ENCODE peak calls at places on chromosomes 12 and 14, in nine cellular contexts. F, A, I, T, Z, W, E, Y and U are unnamed samples. For H3K4me1, the result is how much of the 10 kb centered on the place peaks cover.

GRCh38 chr14:100381386-100382105 is 58.4 kb downstream of the SLC25A47 start:
- DNase-seq in Y (no peak), Z (no peak), A (no peak), E (no peak), F (no peak), T (no peak), W (no peak), I (no peak), U (no peak)

GRCh38 chr12:27627123-27627835 is 69.0 kb upstream of the REP15 start:
- DNase-seq in I (no peak), E (no peak), Z (peak), T (no peak), A (no peak), W (peak), F (no peak), Y (no peak), U (peak)

GRCh38 chr12:12474471-12474928 is 88.2 kb downstream of the DUSP16 start:
- DNase-seq in W (no peak), A (no peak), T (no peak), F (no peak), Y (no peak), Z (no peak), E (no peak), I (no peak), U (no peak)

GRCh38 chr14:66284346-66284745 is 201.8 kb upstream of the CCDC196 start:
- DNase-seq in T (no peak), I (no peak), Z (no peak), Y (no peak), W (peak), E (no peak), F (no peak), A (no peak), U (peak)

GRCh38 chr12:25458047-25458552 is 95.0 kb downstream of the LMNTD1 start:
- DNase-seq in W (peak), E (no peak), I (no peak), Y (no peak), Z (peak), F (peak), T (peak), A (no peak), U (peak)

GRCh38 chr14:68748691-68749090 is 44.2 kb downstream of the ZFP36L1 start:
- DNase-seq in T (no peak), W (no peak), Y (no peak), I (no peak), Z (no peak), F (no peak), A (no peak), E (no peak), U (no peak)

GRCh38 chr12:75975692-75976091 is 55.9 kb downstream of the PHLDA1 start:
- DNase-seq in F (no peak), I (no peak), E (no peak), A (no peak), Z (no peak), T (no peak), Y (no peak), W (no peak), U (no peak)

GRCh38 chr12:92439397-92439779 is 263.4 kb upstream of the PLEKHG7 start:
- DNase-seq in W (peak), I (no peak), E (no peak), F (no peak), T (peak), Z (peak), A (no peak), Y (no peak), U (peak)

GRCh38 chr12:879641-880040 is 69.9 kb downstream of the RAD52 start:
- DNase-seq in E (no peak), I (no peak), W (peak), Y (no peak), Z (no peak), A (no peak), F (no peak), T (no peak), U (peak)

GRCh38 chr12:57844725-57845477 is 1.6 kb downstream of the CTDSP2 start:
- DNase-seq in E (peak), Y (peak), A (peak), W (peak), F (peak), Z (peak), I (no peak), T (peak), U (peak)

GRCh38 chr12:69739287-69740191 is 879 bp downstream of the RAB3IP start:
- DNase-seq in I (no peak), T (peak), Y (peak), E (peak), W (peak), F (peak), Z (peak), A (peak), U (peak)

GRCh38 chr14:101827286-101827685 is 65.8 kb downstream of the PPP2R5C start:
- DNase-seq in W (no peak), Z (no peak), E (no peak), I (no peak), A (no peak), F (no peak), Y (no peak), T (no peak), U (no peak)

GRCh38 chr14:91947196-91948184 is at the start of gene FBLN5:
- DNase-seq in Y (no peak), A (peak), Z (peak), E (peak), F (peak), W (peak), I (no peak), T (peak), U (peak)

GRCh38 chr12:53287741-53288216 is 7.6 kb upstream of the PFDN5 start:
- DNase-seq in F (peak), I (no peak), T (peak), E (peak), A (peak), Y (peak), Z (peak), W (peak), U (peak)

GRCh38 chr14:76473381-76474263 is 97.7 kb downstream of the ESRRB start:
- DNase-seq in Z (peak), Y (no peak), E (peak), I (no peak), W (peak), T (no peak), A (no peak), F (no peak), U (no peak)

GRCh38 chr12:115176741-115177400 is 492.9 kb upstream of the TBX3 start:
- DNase-seq in I (no peak), F (peak), Y (no peak), E (no peak), A (no peak), T (no peak), Z (no peak), W (peak), U (no peak)

GRCh38 chr12:120783197-120783596 is 57.6 kb downstream of the ACADS start:
- DNase-seq in F (no peak), E (no peak), Z (no peak), A (no peak), Y (no peak), W (peak), I (no peak), T (no peak), U (peak)

GRCh38 chr14:72902802-72903530 is 9.1 kb upstream of the DPF3 start:
- DNase-seq in E (no peak), I (no peak), Z (no peak), Y (no peak), A (no peak), F (no peak), W (peak), T (no peak), U (no peak)

GRCh38 chr12:79191391-79191790 is 326.8 kb downstream of the SYT1 start:
- DNase-seq in W (no peak), A (no peak), I (no peak), Z (no peak), E (no peak), T (no peak), Y (no peak), F (no peak), U (no peak)

GRCh38 chr14:69005432-69006148 is 26.5 kb upstream of the ACTN1 start:
- DNase-seq in A (no peak), E (peak), T (peak), F (peak), Y (no peak), W (peak), Z (peak), I (no peak), U (peak)

DNA sequence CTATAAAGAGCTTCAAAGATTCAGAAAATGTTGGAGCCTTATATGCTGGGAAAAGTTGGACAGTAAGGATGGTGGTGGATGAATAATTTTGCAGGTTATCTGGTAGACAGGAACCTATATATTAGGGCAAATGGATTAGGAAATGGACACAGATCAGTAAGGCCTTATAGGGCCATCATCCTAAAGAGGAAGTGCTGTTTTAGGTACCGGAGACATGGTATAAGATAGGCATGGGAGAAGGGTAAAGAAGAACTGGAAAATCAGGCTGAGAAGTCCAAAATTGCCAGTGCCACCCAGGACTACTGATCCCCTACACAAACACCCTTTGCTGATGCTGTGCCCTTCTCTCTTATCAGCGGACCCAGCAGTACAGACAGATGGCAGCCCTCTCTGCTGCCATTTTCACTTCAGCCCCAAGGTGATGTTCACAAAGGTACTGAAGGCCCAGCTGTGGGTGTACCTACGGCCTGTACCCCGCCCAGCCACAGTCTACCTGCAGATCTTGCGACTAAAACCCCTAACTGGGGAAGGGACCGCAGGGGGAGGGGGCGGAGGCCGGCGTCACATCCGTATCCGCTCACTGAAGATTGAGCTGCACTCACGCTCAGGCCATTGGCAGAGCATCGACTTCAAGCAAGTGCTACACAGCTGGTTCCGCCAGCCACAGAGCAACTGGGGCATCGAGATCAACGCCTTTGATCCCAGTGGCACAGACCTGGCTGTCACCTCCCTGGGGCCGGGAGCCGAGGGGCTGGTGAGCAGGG is 5.5 kb downstream of the GDF11 start:
- DNase-seq in W (no peak), A (no peak), F (no peak), I (no peak), T (no peak), Y (no peak), Z (no peak), E (no peak), U (no peak)
- TF ChIP-seq CTCF in W (no peak), A (no peak), F (no peak), I (no peak), T (no peak), Y (no peak), Z (no peak), E (no peak), U (no peak)

GRCh38 chr14:55580401-55581010 is 499 bp downstream of the KTN1 start:
- DNase-seq in W (peak), Y (peak), F (peak), Z (peak), T (no peak), I (no peak), E (peak), A (peak), U (no peak)
- H3K4me1 ChIP-seq in W (under half), Y (under half), F (under half), Z (under half), T (under half), I (under half), E (under half), A (under half), U (under half)

DNA sequence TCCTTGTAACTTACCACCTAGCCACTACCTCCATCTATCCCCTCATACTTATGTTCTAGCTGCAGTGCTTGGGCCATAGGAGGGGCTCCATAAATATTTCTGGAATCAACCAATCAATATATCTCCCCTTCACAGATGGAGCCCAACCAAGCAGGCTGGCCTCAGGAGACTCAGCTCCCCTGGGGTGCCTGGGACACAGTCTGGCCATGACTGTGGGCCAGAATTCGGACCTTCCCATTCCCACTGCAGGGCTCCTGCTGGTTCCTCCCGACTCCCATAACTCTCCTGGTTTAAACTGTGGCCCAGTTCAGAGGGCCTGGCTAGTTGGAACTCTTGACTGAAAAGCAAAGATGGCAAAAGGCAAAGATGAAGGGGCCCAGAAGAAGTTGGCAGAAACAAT is 13.0 kb downstream of the TTC7B start:
- DNase-seq in F (no peak), E (no peak), T (no peak), Z (no peak), A (no peak), W (no peak), Y (no peak), I (no peak), U (no peak)
- H3K27ac ChIP-seq in F (peak), E (peak), T (no peak), Z (no peak), A (peak), W (no peak), Y (no peak), I (no peak), U (no peak)

GRCh38 chr14:51783765-51784164 is 76.6 kb upstream of the GNG2 start:
- DNase-seq in I (no peak), E (no peak), W (peak), T (no peak), Z (no peak), Y (no peak), A (no peak), F (no peak), U (peak)

GRCh38 chr14:51781352-51781751 is 79.1 kb upstream of the GNG2 start:
- DNase-seq in I (no peak), W (no peak), Z (no peak), T (no peak), Y (no peak), A (no peak), E (no peak), F (no peak), U (no peak)

GRCh38 chr14:51782412-51782811 is 78.0 kb upstream of the GNG2 start:
- DNase-seq in F (no peak), I (no peak), Z (no peak), W (no peak), A (no peak), E (no peak), T (no peak), Y (no peak), U (no peak)

GRCh38 chr14:51780006-51780692 is 80.3 kb upstream of the GNG2 start:
- DNase-seq in Y (peak), W (peak), T (peak), Z (peak), E (peak), F (peak), I (no peak), A (peak), U (peak)

GRCh38 chr14:51780741-51781140 is 79.7 kb upstream of the GNG2 start:
- DNase-seq in W (peak), Z (no peak), Y (no peak), I (no peak), F (no peak), T (no peak), E (no peak), A (no peak), U (peak)
- TF ChIP-seq CTCF in W (no peak), Z (no peak), Y (no peak), I (no peak), F (no peak), T (no peak), E (no peak), A (no peak), U (no peak)

GRCh38 chr12:103244596-103244995 is 251.2 kb downstream of the C12orf42 start:
- DNase-seq in E (no peak), W (no peak), Y (no peak), F (no peak), Z (no peak), A (no peak), I (no peak), T (no peak), U (no peak)
- H3K4me1 ChIP-seq in E (under half), W (under half), Y (under half), F (under half), Z (under half), A (under half), I (under half), T (under half), U (under half)

DNA sequence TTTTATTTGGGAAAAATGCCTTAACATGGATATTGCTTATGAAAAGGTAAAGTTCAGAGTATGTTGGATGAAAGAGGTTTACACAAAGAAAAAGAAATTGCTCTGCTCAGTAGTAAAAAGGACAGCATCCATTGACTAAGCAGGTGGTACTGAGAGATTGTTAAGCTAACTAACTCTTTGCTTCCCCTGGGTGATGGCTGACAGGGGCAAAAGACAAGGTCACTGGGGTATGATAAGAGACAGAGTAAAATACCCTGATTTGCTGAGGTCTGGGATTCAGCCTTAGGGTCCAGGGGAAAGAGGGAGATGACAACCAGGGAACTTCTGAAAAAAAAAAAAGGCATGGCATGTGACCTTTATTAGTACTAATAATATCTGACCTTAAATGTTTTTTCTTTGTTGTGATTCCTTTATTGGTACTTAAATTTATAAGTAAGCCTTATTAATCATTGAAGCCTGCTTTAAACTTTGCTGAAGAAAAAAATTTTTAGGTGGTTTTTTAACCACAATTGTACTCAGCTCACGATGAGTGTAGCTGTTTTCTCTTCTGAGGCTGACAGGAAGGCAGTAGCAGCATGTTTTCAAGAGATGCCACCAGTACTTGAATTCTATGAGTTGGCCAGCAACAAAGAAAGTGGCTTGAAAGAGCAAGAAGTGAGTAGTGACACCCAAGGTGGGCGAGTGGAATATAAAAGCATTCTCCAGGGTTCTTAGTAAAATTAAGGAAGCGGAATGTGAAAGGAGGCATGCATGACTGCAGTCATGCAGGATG is 43.7 kb upstream of the KITLG start:
- DNase-seq in Y (no peak), W (no peak), F (no peak), E (no peak), I (no peak), A (no peak), Z (no peak), T (no peak), U (no peak)
- H3K27ac ChIP-seq in Y (no peak), W (no peak), F (no peak), E (no peak), I (no peak), A (no peak), Z (no peak), T (no peak), U (no peak)

DNA sequence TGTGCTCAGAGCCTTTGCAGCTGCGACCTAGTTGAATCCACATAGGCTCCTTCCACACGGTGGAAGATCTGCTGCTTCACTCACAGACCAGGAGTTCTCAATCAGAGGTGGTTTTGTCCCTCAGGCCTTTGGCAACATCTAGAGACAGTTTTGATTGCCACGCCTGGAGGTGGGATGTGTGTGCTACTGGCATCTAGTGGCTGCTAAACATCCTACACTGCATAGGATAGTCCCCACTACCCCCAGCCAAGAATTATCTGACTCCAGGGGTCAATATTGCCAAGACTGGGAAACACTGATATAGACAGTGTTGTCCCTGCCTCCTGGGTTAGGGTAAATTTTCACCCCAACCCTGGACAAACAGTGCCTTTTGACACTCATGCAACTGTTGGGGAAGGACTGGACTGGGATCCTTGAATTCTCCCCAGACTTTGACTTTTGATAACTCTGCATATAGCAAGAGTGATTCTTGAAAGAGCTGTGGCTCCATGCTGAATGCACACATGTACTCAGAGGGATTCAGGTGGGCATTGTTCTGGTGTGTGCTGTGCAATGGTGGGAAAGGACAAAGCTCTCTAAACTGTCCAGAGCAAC is 39.8 kb downstream of the BAZ2A start:
- DNase-seq in E (no peak), A (no peak), I (no peak), T (no peak), W (peak), F (peak), Z (no peak), Y (peak), U (no peak)
- TF ChIP-seq CTCF in E (peak), A (no peak), I (no peak), T (peak), W (peak), F (peak), Z (no peak), Y (peak), U (peak)

DNA sequence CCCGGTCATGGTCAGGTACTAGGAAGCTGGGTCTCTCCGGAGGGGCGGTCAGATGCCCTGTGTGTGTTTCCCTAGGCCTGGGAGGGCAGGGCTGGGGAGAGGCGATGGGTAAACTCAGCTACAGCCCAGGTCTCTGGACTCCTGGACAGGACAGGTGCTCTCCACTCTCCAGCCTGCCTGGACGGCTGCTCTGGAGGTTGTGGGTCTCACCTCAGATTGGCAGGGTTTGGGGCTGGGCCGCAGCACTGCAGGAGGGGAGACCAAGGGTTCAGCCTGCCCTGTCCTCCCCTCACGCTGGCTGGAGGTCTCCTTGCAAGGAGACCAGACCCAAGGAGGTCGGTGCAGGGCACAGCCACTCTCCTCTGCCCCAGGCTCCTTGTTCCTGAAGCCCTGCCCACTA is 7.8 kb downstream of the KRT80 start:
- DNase-seq in Y (no peak), E (no peak), T (no peak), F (no peak), Z (no peak), I (no peak), W (no peak), A (no peak), U (no peak)
- H3K4me1 ChIP-seq in Y (under half), E (under half), T (half or more), F (half or more), Z (under half), I (under half), W (under half), A (under half), U (under half)